ENCODE peak calls at places on chromosomes 11 and 22, in ten cellular contexts. Z is transverse colon, R is testis, H is thyroid gland, B is prostate gland, X is vagina, Y is adrenal gland, J is heart left ventricle, K is A549, A is sigmoid colon. W is an unnamed sample.

GRCh38 chr11:91470656-91471055 is 754.0 kb upstream of the FAT3 start:
- DNase-seq in X (no peak), A (no peak), Y (no peak), K (no peak), H (no peak), R (no peak), Z (no peak), J (no peak), B (no peak), W (no peak)

GRCh38 chr11:43589601-43590250 is 90.8 kb upstream of the HSD17B12 start:
- DNase-seq in B (no peak), H (no peak), J (no peak), Z (no peak), Y (no peak), R (no peak), K (no peak), X (no peak), A (no peak), W (no peak)

GRCh38 chr11:34855754-34856095 is 60.5 kb downstream of the APIP start:
- DNase-seq in K (peak), A (no peak), X (no peak), R (no peak), Z (no peak), B (no peak), H (no peak), Y (no peak), J (no peak), W (no peak)

GRCh38 chr11:40619631-40620030 is 839.8 kb downstream of the LRRC4C start:
- DNase-seq in B (no peak), J (no peak), A (no peak), K (no peak), H (no peak), X (no peak), R (no peak), Y (no peak), Z (no peak), W (no peak)

GRCh38 chr11:5508605-5509004 is 1.2 kb downstream of the UBQLN3 start:
- DNase-seq in Y (no peak), H (no peak), Z (no peak), J (no peak), B (no peak), X (no peak), R (no peak), A (no peak), K (no peak), W (no peak)

GRCh38 chr22:38305481-38306448 is 11.5 kb downstream of the CSNK1E start:
- DNase-seq in A (no peak), X (no peak), J (no peak), H (peak), B (no peak), Z (peak), R (no peak), Y (no peak), K (no peak), W (no peak)

GRCh38 chr11:69285091-69285490 is 8.9 kb upstream of the MYEOV start:
- DNase-seq in J (no peak), Z (no peak), R (no peak), B (no peak), H (no peak), Y (no peak), K (no peak), A (no peak), X (no peak), W (no peak)

GRCh38 chr11:120564573-120565301 is 53.2 kb downstream of the GRIK4 start:
- DNase-seq in X (no peak), R (peak), Y (peak), A (no peak), K (no peak), Z (no peak), B (no peak), H (peak), J (peak), W (no peak)

GRCh38 chr11:120877746-120878365 is 146.0 kb upstream of the TBCEL start:
- DNase-seq in A (no peak), K (no peak), Y (no peak), R (no peak), X (no peak), H (peak), B (no peak), Z (no peak), J (no peak), W (no peak)

GRCh38 chr11:6297831-6298230 is 22.5 kb downstream of the CAVIN3 start:
- DNase-seq in B (no peak), J (no peak), K (peak), Y (no peak), H (no peak), X (no peak), A (no peak), Z (no peak), R (no peak), W (no peak)

GRCh38 chr11:68287419-68287818 is 15.6 kb upstream of the C11orf24 start:
- DNase-seq in Y (no peak), A (no peak), X (no peak), R (no peak), Z (no peak), J (no peak), K (no peak), H (no peak), B (no peak), W (no peak)

GRCh38 chr11:18243783-18244362 is 4.6 kb downstream of the SAA2 start:
- DNase-seq in J (no peak), X (no peak), A (no peak), Z (peak), R (peak), H (peak), B (peak), Y (peak), K (peak), W (peak)

GRCh38 chr11:123308077-123308476 is 113.0 kb upstream of the CLMP start:
- DNase-seq in X (no peak), Z (no peak), K (no peak), Y (peak), B (no peak), A (no peak), J (peak), R (no peak), H (peak), W (no peak)

GRCh38 chr22:45225732-45226560 is 14.7 kb downstream of the KIAA0930 start:
- DNase-seq in K (no peak), Z (peak), J (peak), R (peak), B (peak), A (peak), H (peak), Y (peak), X (no peak), W (peak)

GRCh38 chr11:1195690-1196515 is 27.0 kb upstream of the MUC5B start:
- DNase-seq in B (no peak), Y (peak), J (no peak), Z (peak), K (no peak), A (peak), R (no peak), X (no peak), H (peak), W (no peak)

GRCh38 chr11:5666396-5666780 is 18.5 kb downstream of the TRIM5 start:
- DNase-seq in J (no peak), A (no peak), X (no peak), B (no peak), Y (no peak), Z (no peak), R (no peak), K (no peak), H (no peak), W (no peak)

GRCh38 chr11:112605093-112605666 is 344.5 kb upstream of the PLET1 start:
- DNase-seq in R (no peak), A (no peak), J (no peak), B (no peak), X (no peak), K (no peak), Z (no peak), Y (no peak), H (no peak), W (no peak)

GRCh38 chr11:131460931-131461330 is 90.5 kb downstream of the NTM start:
- DNase-seq in J (no peak), K (no peak), Y (no peak), Z (no peak), R (no peak), A (no peak), B (no peak), X (no peak), H (no peak), W (no peak)

GRCh38 chr11:44699497-44699896 is 27.3 kb upstream of the TSPAN18 start:
- DNase-seq in H (no peak), Z (no peak), R (no peak), J (no peak), Y (no peak), B (no peak), K (no peak), A (no peak), X (no peak), W (no peak)

GRCh38 chr11:120785576-120785975 is 238.3 kb upstream of the TBCEL start:
- DNase-seq in X (peak), H (no peak), Y (no peak), Z (no peak), R (no peak), B (no peak), A (no peak), J (no peak), K (no peak), W (no peak)

GRCh38 chr11:120112174-120112796 is 25.6 kb downstream of the TRIM29 start:
- DNase-seq in X (no peak), Z (no peak), A (no peak), B (no peak), R (no peak), K (no peak), H (no peak), Y (no peak), J (no peak), W (no peak)

GRCh38 chr11:64729851-64730382 is 6.9 kb upstream of the NRXN2 start:
- DNase-seq in X (no peak), H (peak), J (no peak), B (no peak), Z (peak), Y (no peak), A (peak), R (no peak), K (no peak), W (no peak)

GRCh38 chr11:36093548-36093947 is 149.7 kb downstream of the LDLRAD3 start:
- DNase-seq in Z (no peak), B (no peak), J (no peak), X (no peak), A (no peak), R (no peak), Y (no peak), K (no peak), H (no peak), W (no peak)

GRCh38 chr11:112977620-112978212 is 16.5 kb downstream of the NCAM1 start:
- DNase-seq in X (no peak), Z (no peak), K (no peak), J (no peak), H (no peak), Y (peak), R (no peak), A (peak), B (no peak), W (peak)

GRCh38 chr11:11584937-11585336 is 36.9 kb downstream of the GALNT18 start:
- DNase-seq in B (no peak), Z (no peak), X (no peak), K (no peak), A (no peak), H (no peak), Y (no peak), R (no peak), J (no peak), W (no peak)

GRCh38 chr11:57651408-57651807 is 1.7 kb upstream of the YPEL4 start:
- DNase-seq in R (no peak), Z (no peak), B (no peak), Y (no peak), A (no peak), J (no peak), H (no peak), K (no peak), X (no peak), W (no peak)

GRCh38 chr11:114440121-114440860 is 1.0 kb downstream of the REXO2 start:
- DNase-seq in A (no peak), K (no peak), B (no peak), Y (no peak), X (no peak), H (no peak), R (no peak), Z (no peak), J (no peak), W (no peak)

GRCh38 chr11:8070417-8071101 is 10.5 kb upstream of the TUB start:
- DNase-seq in R (no peak), Y (no peak), A (no peak), J (no peak), B (no peak), Z (no peak), X (no peak), K (peak), H (peak), W (no peak)

GRCh38 chr11:118319031-118319814 is 14.7 kb downstream of the CD3E start:
- DNase-seq in R (no peak), J (no peak), X (no peak), K (no peak), Y (no peak), Z (no peak), H (no peak), A (no peak), B (no peak), W (no peak)

GRCh38 chr22:27850000-27850465 is 48.5 kb upstream of the MN1 start:
- DNase-seq in A (peak), Y (no peak), Z (no peak), J (no peak), K (no peak), B (peak), X (peak), R (peak), H (peak), W (no peak)

GRCh38 chr22:17159504-17159951 is 451 bp upstream of the HDHD5 start:
- DNase-seq in H (peak), B (peak), Z (peak), R (peak), Y (peak), A (peak), X (no peak), J (peak), K (peak), W (peak)

GRCh38 chr11:64545605-64546004 is 45.4 kb upstream of the SLC22A12 start:
- DNase-seq in R (no peak), Y (no peak), X (no peak), K (peak), A (no peak), Z (no peak), H (no peak), J (no peak), B (no peak), W (no peak)

GRCh38 chr11:67504023-67504949 is 877 bp downstream of the PITPNM1 start:
- DNase-seq in K (no peak), R (no peak), J (no peak), H (peak), A (no peak), B (no peak), X (no peak), Y (no peak), Z (peak), W (no peak)

GRCh38 chr22:49393526-49393925 is 434.1 kb downstream of the BRD1 start:
- DNase-seq in X (no peak), Y (no peak), R (peak), J (no peak), Z (no peak), A (peak), K (no peak), B (no peak), H (no peak), W (no peak)

GRCh38 chr11:35352107-35352888 is 67.1 kb downstream of the SLC1A2 start:
- DNase-seq in R (peak), Z (no peak), X (no peak), K (no peak), Y (peak), A (no peak), B (no peak), H (no peak), J (peak), W (no peak)

GRCh38 chr11:11786771-11787170 is 55.0 kb upstream of the USP47 start:
- DNase-seq in H (no peak), K (peak), Y (no peak), R (no peak), B (no peak), J (no peak), X (no peak), Z (no peak), A (no peak), W (no peak)

GRCh38 chr11:66082936-66083698 is 13.0 kb downstream of the PACS1 start:
- DNase-seq in Y (peak), J (no peak), Z (no peak), K (no peak), A (no peak), X (no peak), R (no peak), H (peak), B (no peak), W (no peak)

GRCh38 chr11:66085071-66085470 is 15.0 kb downstream of the PACS1 start:
- DNase-seq in A (no peak), H (no peak), X (no peak), B (no peak), Y (no peak), Z (no peak), R (no peak), K (no peak), J (no peak), W (no peak)

GRCh38 chr11:66076561-66076960 is 6.5 kb downstream of the PACS1 start:
- DNase-seq in J (no peak), B (no peak), A (no peak), Y (no peak), K (no peak), Z (no peak), X (no peak), H (no peak), R (no peak), W (no peak)

GRCh38 chr11:66080055-66080817 is 10.2 kb downstream of the PACS1 start:
- DNase-seq in K (peak), X (no peak), H (peak), B (peak), J (peak), Z (peak), Y (peak), R (no peak), A (peak), W (peak)

GRCh38 chr11:66081505-66081904 is 11.4 kb downstream of the PACS1 start:
- DNase-seq in Z (peak), B (peak), Y (peak), H (peak), R (peak), J (peak), A (peak), X (no peak), K (no peak), W (peak)
- TF ChIP-seq POLR2A in Z (peak), B (peak), Y (no peak), H (no peak), R (no peak), J (no peak), A (no peak), X (peak), K (no peak), W (no peak)

GRCh38 chr11:73875840-73876239 is 806 bp downstream of the COA4 start:
- DNase-seq in Z (no peak), K (no peak), H (no peak), A (no peak), Y (no peak), X (no peak), B (no peak), R (no peak), J (no peak), W (no peak)
- H3K4me3 ChIP-seq in Z (peak), K (peak), H (peak), A (peak), Y (no peak), X (peak), B (peak), R (peak), J (peak), W (no peak)

DNA sequence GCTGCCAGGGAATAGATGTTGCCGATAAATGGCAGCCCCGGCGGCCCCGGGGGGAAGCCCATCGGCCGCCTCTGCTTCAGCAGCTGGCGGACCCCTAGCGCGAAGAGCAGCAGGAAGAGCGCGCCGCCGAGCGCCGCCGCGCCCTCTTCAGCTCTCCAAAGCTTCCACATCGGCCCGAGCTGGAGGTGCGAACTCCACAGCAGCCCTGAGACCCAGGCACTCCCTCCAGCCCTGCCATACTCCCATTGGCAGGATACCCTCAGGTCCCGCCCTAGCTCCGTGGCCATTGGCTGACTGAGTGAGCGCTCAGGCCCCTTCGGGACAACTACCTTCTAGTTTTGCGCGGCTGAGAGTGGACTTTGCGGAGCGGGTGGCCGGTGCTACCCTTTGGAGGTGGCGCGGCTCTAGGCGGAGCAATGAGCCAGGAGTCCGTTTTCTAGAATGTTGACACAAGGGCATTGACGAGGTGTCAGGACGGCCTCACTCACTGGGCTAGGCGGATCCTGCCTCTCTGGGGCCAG is at the start of gene CYP2R1:
- DNase-seq in K (peak), H (peak), J (peak), B (peak), X (peak), Y (peak), R (peak), A (peak), Z (peak), W (peak)
- TF ChIP-seq POLR2A in K (peak), H (no peak), J (peak), B (peak), X (peak), Y (no peak), R (peak), A (peak), Z (peak), W (no peak)

GRCh38 chr11:2534957-2535672 is 90.3 kb downstream of the KCNQ1 start:
- DNase-seq in J (peak), K (no peak), A (peak), R (no peak), Z (peak), B (no peak), Y (no peak), H (peak), X (no peak), W (no peak)

GRCh38 chr11:2533642-2534115 is 88.9 kb downstream of the KCNQ1 start:
- DNase-seq in B (no peak), Y (peak), A (peak), J (peak), R (peak), Z (peak), H (peak), K (no peak), X (no peak), W (peak)

GRCh38 chr11:2535673-2536439 is 91.0 kb downstream of the KCNQ1 start:
- DNase-seq in J (peak), K (no peak), Z (peak), B (no peak), A (peak), X (no peak), H (no peak), R (no peak), Y (no peak), W (no peak)

GRCh38 chr11:2532704-2533641 is 88.2 kb downstream of the KCNQ1 start:
- DNase-seq in K (peak), R (peak), X (no peak), J (peak), H (peak), B (peak), A (peak), Z (peak), Y (peak), W (peak)

DNA sequence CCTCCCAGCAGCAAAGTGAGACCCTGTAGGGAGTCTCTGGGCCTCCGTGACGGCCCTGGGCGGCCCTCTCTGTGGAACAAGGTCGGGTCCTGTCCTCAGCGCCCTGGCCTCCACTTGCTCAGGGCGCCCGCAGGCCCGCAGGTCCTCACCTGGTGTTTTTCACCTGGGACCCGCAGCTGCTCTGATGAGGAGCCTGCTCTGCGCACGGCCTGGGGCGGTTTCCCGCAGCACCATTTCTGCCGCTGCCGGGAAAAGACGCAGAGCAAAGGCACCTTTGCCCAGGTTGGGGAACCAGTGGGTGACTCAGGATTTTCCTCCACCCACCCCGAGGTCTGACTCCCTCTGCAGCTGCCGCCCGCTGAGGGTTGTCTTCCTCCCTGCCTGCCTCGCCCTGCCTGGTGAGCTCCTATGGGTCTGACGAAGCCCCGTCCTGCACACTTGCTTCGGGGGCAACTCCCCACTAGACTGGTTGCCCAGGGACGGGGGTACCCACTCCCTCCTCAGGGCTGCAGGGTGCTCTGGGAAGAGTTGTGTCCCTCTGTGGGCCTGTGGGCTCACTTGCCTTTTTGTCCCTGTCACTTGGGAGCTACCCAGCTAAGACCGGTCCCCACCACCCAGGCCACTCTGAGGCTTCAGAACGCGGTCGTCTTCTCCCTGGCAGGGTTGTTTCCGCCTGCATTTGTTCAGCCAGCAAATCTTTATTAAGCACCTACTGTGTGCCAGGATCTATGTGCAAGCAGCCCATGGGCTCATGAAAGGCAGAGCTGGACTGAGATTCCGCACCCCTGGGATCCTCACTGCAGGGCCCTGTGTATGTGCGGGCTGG is 89.5 kb downstream of the KCNQ1 start:
- DNase-seq in K (no peak), B (no peak), Y (peak), R (no peak), A (peak), J (peak), X (no peak), Z (peak), H (peak), W (no peak)
- H3K4me3 ChIP-seq in K (no peak), B (no peak), Y (no peak), R (peak), A (no peak), J (no peak), X (no peak), Z (no peak), H (no peak), W (no peak)

GRCh38 chr22:42645938-42646568 is 3.1 kb downstream of the CYB5R3 start:
- DNase-seq in B (peak), Z (peak), A (no peak), R (no peak), J (no peak), X (no peak), H (peak), Y (no peak), K (no peak), W (no peak)
- TF ChIP-seq POLR2A in B (peak), Z (no peak), A (no peak), R (no peak), J (no peak), X (no peak), H (no peak), Y (no peak), K (no peak), W (no peak)